ENCODE peak calls at places on chromosomes 11 and 22, in four cellular contexts. D is A549, U is HCT116, N is spleen. A is an unnamed sample.

GRCh38 chr22:45344339-45344738 is 34.6 kb downstream of the FAM118A start:
- DNase-seq in U (no peak), D (peak; percentile 41), N (no peak), A (no peak)

GRCh38 chr11:21472256-21472655 is 720.6 kb upstream of the ANO5 start:
- DNase-seq in U (no peak), N (no peak), D (peak; percentile 46), A (no peak)

GRCh38 chr22:25141994-25142620 is 57.6 kb upstream of the CRYBB3 start:
- DNase-seq in D (no peak), N (no peak), U (no peak), A (no peak)

GRCh38 chr22:27461470-27461869 is 340.1 kb downstream of the MN1 start:
- DNase-seq in N (no peak), D (peak; percentile 58), U (no peak), A (no peak)

GRCh38 chr11:88489030-88489429 is 151.5 kb upstream of the CTSC start:
- DNase-seq in N (no peak), U (no peak), D (no peak), A (no peak)

GRCh38 chr11:8285796-8286195 is 22.1 kb upstream of the LMO1 start:
- DNase-seq in U (no peak), D (no peak), N (peak; percentile 43), A (peak; percentile 67)

GRCh38 chr22:41713004-41713403 is 13.7 kb downstream of the MEI1 start:
- DNase-seq in D (no peak), N (no peak), U (peak; percentile 21), A (no peak)

GRCh38 chr11:120834686-120835225 is 189.1 kb upstream of the TBCEL start:
- DNase-seq in D (no peak), U (no peak), N (no peak), A (no peak)

GRCh38 chr11:103515283-103515682 is 406.1 kb downstream of the DYNC2H1 start:
- DNase-seq in U (no peak), N (no peak), D (no peak), A (no peak)

GRCh38 chr11:1740786-1741530 is 9.4 kb downstream of the IFITM10 start:
- DNase-seq in D (no peak), N (peak; percentile 32), U (no peak), A (no peak)

GRCh38 chr11:85961930-85962363 is 106.8 kb downstream of the CCDC83 start:
- DNase-seq in N (no peak), D (no peak), U (no peak), A (no peak)

GRCh38 chr11:35050596-35050995 is 88.4 kb upstream of the CD44 start:
- DNase-seq in U (no peak), N (no peak), D (no peak), A (no peak)

GRCh38 chr22:35313311-35314121 is 13.8 kb downstream of the TOM1 start:
- DNase-seq in N (peak; percentile 49), D (peak; percentile 53), U (no peak), A (no peak)

GRCh38 chr22:32701021-32701420 is 100.5 kb upstream of the TIMP3 start:
- DNase-seq in D (no peak), N (no peak), U (no peak), A (no peak)

GRCh38 chr22:48753381-48753730 is 1074.3 kb downstream of the BRD1 start:
- DNase-seq in U (no peak), N (no peak), D (no peak), A (peak; percentile 70)

GRCh38 chr22:46323126-46323525 is 12.4 kb upstream of the TRMU start:
- DNase-seq in N (peak; percentile 61), U (no peak), D (no peak), A (no peak)

GRCh38 chr11:44305643-44306468 is 4.1 kb downstream of the ALX4 start:
- DNase-seq in N (peak; percentile 82), D (no peak), U (no peak), A (no peak)

GRCh38 chr22:29330753-29331152 is 15.3 kb upstream of the RASL10A start:
- DNase-seq in U (no peak), N (no peak), D (no peak), A (no peak)

GRCh38 chr11:64504999-64505398 is 86.0 kb upstream of the SLC22A12 start:
- DNase-seq in D (no peak), N (no peak), U (no peak), A (peak; percentile 68)

GRCh38 chr11:92226331-92227232 is 2.0 kb downstream of the FAT3 start:
- DNase-seq in U (no peak), D (no peak), N (no peak), A (no peak)

GRCh38 chr11:123601136-123601535 is 53.3 kb downstream of the SCN3B start:
- DNase-seq in D (no peak), N (no peak), U (no peak), A (no peak)

GRCh38 chr11:35970445-35970844 is 26.6 kb downstream of the LDLRAD3 start:
- DNase-seq in D (no peak), N (no peak), U (no peak), A (no peak)

GRCh38 chr11:122863704-122864326 is 18.7 kb upstream of the JHY start:
- DNase-seq in U (peak; percentile 37), D (peak; percentile 37), N (no peak), A (no peak)

GRCh38 chr11:65540290-65541092 is 15.6 kb downstream of the SCYL1 start:
- DNase-seq in N (peak; percentile 99), D (peak; percentile 90), U (peak; percentile 64), A (peak; percentile 99)
- TF ChIP-seq POLR2A in N (no peak), D (peak; percentile 54), U (no peak), A (no peak)

GRCh38 chr11:33691051-33691864 is 9.4 kb downstream of the C11orf91 start:
- DNase-seq in N (no peak), D (peak; percentile 71), U (peak; percentile 59), A (no peak)
- TF ChIP-seq POLR2A in N (no peak), D (no peak), U (no peak), A (no peak)

GRCh38 chr22:22513619-22514018 is 5.1 kb upstream of the ZNF280B start:
- DNase-seq in N (no peak), D (no peak), U (no peak), A (no peak)

GRCh38 chr22:22506736-22507135 is 1.8 kb downstream of the ZNF280B start:
- DNase-seq in N (no peak), D (no peak), U (no peak), A (no peak)

GRCh38 chr22:22507743-22508273 is 734 bp downstream of the ZNF280B start:
- DNase-seq in D (no peak), N (no peak), U (no peak), A (no peak)

DNA sequence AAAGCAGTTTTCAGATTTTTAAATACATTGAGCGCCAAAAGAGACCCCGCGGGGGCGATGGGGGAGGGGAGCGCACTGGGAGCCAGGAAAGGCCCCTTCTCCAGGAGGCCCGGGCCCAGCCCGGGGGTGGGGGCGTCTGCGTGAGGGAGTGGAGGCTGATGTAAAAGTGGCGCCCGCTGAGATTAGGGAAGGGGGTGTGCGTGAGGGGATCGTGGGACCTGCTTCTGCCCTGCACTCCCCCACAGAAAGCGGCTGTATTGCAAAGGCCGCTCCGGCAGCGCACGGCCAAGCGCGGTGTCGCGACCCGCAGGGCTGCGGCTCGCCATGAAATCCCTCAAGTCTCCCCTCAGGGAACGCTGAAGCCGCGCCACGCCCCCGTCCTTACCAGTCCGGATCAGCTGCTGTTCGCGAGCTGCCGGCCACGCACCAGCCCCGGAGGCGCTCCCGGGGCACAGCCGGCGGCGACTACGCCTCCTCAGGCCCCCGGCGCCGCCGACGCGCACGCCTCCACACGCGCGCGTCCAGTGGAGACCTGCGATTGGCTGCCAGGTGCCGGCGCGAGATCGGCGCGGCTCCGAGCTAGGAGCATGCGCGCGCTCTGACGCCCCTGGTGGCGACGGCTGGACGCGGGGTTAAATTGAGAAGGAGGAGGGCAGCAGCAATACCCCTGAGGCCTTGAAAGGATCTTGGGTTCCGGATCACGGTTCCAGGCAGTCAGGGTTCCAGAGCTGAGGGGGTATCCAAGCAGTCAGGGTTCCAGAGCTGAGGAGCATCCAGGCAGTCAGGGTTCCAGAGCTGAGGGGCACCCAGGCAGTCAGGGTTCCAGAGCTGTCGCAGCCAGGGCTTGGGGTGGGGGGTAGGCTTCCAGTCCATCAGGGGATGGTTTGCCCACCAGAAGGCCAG is at the start of gene ZNF280B:
- DNase-seq in D (peak; percentile 85), U (peak; percentile 81), N (peak; percentile 93), A (no peak)
- TF ChIP-seq POLR2A in D (peak; percentile 59), U (no peak), N (no peak), A (no peak)

DNA sequence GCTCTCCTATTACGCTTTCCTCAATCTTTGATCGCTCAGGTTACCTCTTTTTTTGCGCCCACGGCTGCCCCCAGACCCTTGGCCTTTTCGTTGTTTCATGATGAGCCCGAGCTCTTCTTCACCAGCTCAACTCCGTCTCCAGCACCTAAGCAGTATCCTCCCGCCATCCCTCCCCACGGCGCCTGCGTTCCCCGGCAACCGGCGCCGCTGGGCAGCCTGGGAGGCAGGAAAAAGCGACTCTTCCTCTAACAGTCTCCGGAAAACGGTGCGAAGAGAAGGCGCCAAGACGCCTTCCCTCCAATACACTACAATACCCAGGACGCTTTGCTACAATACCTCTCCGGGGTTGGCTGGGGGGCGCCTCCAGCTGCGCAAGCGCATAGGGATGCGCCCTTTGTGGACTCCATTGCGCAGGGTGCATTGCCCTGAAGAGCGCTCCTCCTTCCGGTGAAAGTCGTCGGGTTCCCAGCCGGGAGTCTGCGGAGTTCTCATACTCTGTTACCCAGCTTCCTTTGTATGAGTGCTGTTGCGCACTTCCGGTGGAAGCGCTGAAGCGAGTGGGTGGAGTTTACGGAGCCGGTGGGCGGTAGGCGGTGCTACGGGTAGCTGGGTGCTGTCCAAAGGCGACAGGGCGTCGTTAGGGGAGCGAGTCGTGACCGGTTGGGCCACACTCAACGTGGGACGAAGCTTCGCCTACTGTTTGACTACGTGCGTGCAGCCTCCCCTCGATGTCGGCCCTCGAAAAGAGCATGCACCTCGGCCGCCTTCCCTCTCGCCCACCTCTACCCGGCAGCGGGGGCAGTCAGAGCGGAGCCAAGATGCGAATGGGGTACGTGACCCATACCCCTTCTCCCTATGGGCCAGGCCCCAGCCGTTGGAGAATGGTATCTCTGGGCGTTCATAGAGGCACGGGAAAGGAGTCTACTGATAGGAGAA is at the start of the genes C2CD3 and PPME1:
- DNase-seq in U (peak; percentile 99), N (peak; percentile 99), D (peak; percentile 99), A (peak; percentile 98)
- TF ChIP-seq POLR2A in U (peak; percentile 69), N (peak; percentile 45), D (peak; percentile 98), A (no peak)

GRCh38 chr11:95089620-95090542 is at the start of gene ENDOD1:
- DNase-seq in U (no peak), N (peak; percentile 98), D (peak; percentile 75), A (peak; percentile 71)

GRCh38 chr11:95093548-95093947 is 3.9 kb downstream of the ENDOD1 start:
- DNase-seq in D (no peak), U (no peak), N (no peak), A (no peak)

GRCh38 chr11:95088946-95089619 is 563 bp upstream of the ENDOD1 start:
- DNase-seq in U (no peak), D (peak; percentile 11), N (no peak), A (no peak)

GRCh38 chr11:95092549-95093324 is 3.1 kb downstream of the ENDOD1 start:
- DNase-seq in N (no peak), D (peak; percentile 46), U (no peak), A (no peak)

DNA sequence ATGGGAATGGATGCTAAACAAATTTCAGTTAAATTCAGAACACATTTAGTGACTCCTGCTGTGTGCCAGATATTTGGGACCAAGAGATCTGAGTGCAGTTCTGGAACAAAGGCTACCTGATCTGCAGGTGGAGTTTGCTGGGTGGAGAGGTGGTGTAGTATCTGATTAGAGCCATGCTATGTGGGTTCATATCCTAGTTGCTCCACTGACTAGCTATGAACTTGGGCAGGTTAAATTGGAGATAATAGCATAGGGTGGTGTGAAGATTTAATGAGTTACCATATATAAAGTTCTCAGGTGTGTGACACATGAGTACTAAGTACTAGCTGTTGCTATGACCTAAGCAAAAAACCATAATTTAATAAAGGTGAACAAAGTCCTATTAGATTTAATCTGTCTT is 2.0 kb downstream of the ENDOD1 start:
- DNase-seq in D (no peak), N (no peak), U (no peak), A (no peak)
- TF ChIP-seq POLR2A in D (no peak), N (no peak), U (no peak), A (no peak)